ENCODE peak calls at places on chromosome 14, in four cellular contexts. A is OCI-LY7, O is fibroblast of pulmonary artery, C is GM12865. D is an unnamed sample.

GRCh38 chr14:81986005-81986404 is 452.4 kb upstream of the SEL1L start:
- DNase-seq in A (no peak), O (no peak), C (no peak), D (no peak)

GRCh38 chr14:75175677-75176141 is 703 bp downstream of the TMED10 start:
- DNase-seq in A (no peak), O (no peak), C (no peak), D (no peak)

GRCh38 chr14:34014936-34015335 is 64.1 kb upstream of the EGLN3 start:
- DNase-seq in A (no peak), O (no peak), C (no peak), D (no peak)

GRCh38 chr14:63435838-63436237 is 107.3 kb downstream of the PPP2R5E start:
- DNase-seq in A (peak; percentile 54), O (peak; percentile 67), C (peak; percentile 33), D (peak; percentile 88)

GRCh38 chr14:104872469-104873341 is 7.6 kb downstream of the CEP170B start:
- DNase-seq in A (no peak), O (peak; percentile 31), C (no peak), D (peak; percentile 93)

GRCh38 chr14:81771876-81772275 is 238.2 kb upstream of the SEL1L start:
- DNase-seq in A (no peak), O (no peak), C (no peak), D (no peak)

GRCh38 chr14:78075610-78076277 is 94.4 kb upstream of the NRXN3 start:
- DNase-seq in A (no peak), O (no peak), C (no peak), D (no peak)

GRCh38 chr14:99043258-99043615 is 228.8 kb downstream of the BCL11B start:
- DNase-seq in A (no peak), O (no peak), C (no peak), D (no peak)

GRCh38 chr14:89251066-89251465 is 166.0 kb downstream of the FOXN3 start:
- DNase-seq in A (no peak), O (peak; percentile 18), C (no peak), D (no peak)

GRCh38 chr14:102229739-102230092 is 75.2 kb downstream of the MOK start:
- DNase-seq in A (no peak), O (no peak), C (no peak), D (no peak)

GRCh38 chr14:104680056-104680805 is 9.2 kb upstream of the INF2 start:
- DNase-seq in A (no peak), O (peak; percentile 72), C (no peak), D (peak; percentile 79)

GRCh38 chr14:26598672-26599131 is 869 bp upstream of the NOVA1 start:
- DNase-seq in A (no peak), O (peak; percentile 45), C (no peak), D (no peak)

GRCh38 chr14:96297000-96297399 is 41.0 kb downstream of the BDKRB1 start:
- DNase-seq in A (peak; percentile 54), O (peak; percentile 34), C (no peak), D (peak; percentile 32)

GRCh38 chr14:78170203-78170602 is at the start of gene NRXN3:
- DNase-seq in A (no peak), O (no peak), C (no peak), D (no peak)

GRCh38 chr14:71242237-71242748 is 335.0 kb downstream of the PCNX1 start:
- DNase-seq in A (no peak), O (peak; percentile 54), C (no peak), D (peak; percentile 89)

GRCh38 chr14:64970776-64971451 is 1.2 kb downstream of the RAB15 start:
- DNase-seq in A (no peak), O (no peak), C (no peak), D (no peak)
- H3K4me3 ChIP-seq in A (no peak overlapping the region), O (peak overlapping the region; percentile 58), C (no peak overlapping the region), D (peak overlapping the region; percentile 54)

GRCh38 chr14:24439257-24439656 is 3.3 kb downstream of the SDR39U1 start:
- DNase-seq in A (no peak), O (no peak), C (no peak), D (no peak)

GRCh38 chr14:24441485-24441884 is 1.1 kb downstream of the SDR39U1 start:
- DNase-seq in A (no peak), O (no peak), C (no peak), D (no peak)

GRCh38 chr14:24441904-24442239 is 704 bp downstream of the SDR39U1 start:
- DNase-seq in A (no peak), O (no peak), C (no peak), D (peak; percentile 80)

GRCh38 chr14:24439830-24440605 is 2.6 kb downstream of the SDR39U1 start:
- DNase-seq in A (no peak), O (no peak), C (no peak), D (no peak)

DNA sequence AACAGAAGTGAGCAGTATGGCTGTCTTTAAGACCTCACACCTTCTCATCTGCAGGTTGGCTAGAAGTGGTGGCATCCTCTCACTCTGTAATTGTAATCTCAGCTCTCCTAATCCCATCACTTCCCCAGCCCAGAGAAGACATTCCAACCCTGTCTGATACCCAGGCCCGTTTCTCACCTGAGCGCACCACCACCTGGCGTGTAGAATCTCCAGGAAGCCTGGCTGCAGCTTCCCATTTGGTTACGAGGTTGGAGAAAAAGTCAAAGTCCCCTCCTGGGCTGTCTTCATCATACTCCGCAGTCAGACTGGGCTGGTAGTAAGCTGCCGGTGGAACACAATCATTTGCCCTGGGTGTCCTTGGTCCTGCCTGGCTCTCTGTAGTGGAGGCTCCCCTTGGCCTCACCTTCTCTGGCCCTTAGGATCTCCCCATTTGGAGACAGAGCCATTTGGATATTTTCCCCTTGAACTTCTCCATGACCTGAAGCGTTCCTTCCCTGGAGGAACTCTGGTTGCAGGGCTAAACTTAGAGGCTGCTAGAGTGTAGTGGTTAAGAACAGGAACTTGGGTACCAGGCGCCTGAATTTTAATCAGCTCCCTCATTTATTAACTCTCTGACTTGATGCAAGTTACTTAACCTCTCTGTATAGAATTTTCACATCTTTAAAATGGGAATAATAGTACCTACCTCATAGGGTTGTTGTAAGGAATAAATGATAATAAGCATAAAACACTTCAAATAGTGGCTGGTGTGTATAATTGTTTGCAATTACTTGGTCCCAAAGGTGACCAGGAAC is 1.8 kb downstream of the SDR39U1 start:
- DNase-seq in A (no peak), O (no peak), C (no peak), D (no peak)
- H3K4me3 ChIP-seq in A (peak overlapping the region; percentile 83), O (no peak overlapping the region), C (no peak overlapping the region), D (peak overlapping the region; percentile 77)

GRCh38 chr14:90815567-90815816 is 738 bp downstream of the TTC7B start:
- DNase-seq in A (no peak), O (no peak), C (no peak), D (no peak)

GRCh38 chr14:90815817-90816662 is at the start of gene TTC7B:
- DNase-seq in A (peak; percentile 20), O (peak; percentile 44), C (peak; percentile 36), D (no peak)

GRCh38 chr14:90812109-90812508 is 4.1 kb downstream of the TTC7B start:
- DNase-seq in A (no peak), O (no peak), C (no peak), D (no peak)

GRCh38 chr14:90816686-90817436 is 631 bp upstream of the TTC7B start:
- DNase-seq in A (no peak), O (no peak), C (no peak), D (no peak)

GRCh38 chr14:90814806-90815566 is 1.2 kb downstream of the TTC7B start:
- DNase-seq in A (no peak), O (no peak), C (no peak), D (no peak)
- H3K4me3 ChIP-seq in A (no peak overlapping the region), O (peak overlapping the region; percentile 84), C (no peak overlapping the region), D (peak overlapping the region; percentile 83)

DNA sequence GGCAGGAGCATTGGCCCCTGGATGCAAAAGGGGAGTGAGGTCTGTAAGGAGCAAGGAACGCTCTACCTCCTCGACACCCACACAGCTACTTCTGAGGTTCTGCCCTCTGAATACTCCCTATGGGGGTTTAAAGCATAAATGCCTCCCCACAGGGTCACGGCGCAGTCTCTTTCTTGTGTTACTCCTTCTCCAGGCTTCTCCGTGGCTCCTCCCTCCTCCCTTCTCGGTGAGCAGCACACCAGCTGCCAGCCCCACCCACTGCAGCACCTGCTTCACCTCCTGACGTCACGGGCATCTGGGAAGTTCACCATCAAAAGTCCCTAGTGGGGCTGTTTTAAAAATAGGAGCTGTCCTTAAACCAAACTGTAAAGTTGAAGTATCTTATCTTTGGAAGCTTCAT is 67.3 kb downstream of the SPTB start:
- DNase-seq in A (peak; percentile 16), O (no peak), C (peak; percentile 37), D (no peak)
- H3K4me3 ChIP-seq in A (no peak overlapping the region), O (no peak overlapping the region), C (no peak overlapping the region), D (no peak overlapping the region)

DNA sequence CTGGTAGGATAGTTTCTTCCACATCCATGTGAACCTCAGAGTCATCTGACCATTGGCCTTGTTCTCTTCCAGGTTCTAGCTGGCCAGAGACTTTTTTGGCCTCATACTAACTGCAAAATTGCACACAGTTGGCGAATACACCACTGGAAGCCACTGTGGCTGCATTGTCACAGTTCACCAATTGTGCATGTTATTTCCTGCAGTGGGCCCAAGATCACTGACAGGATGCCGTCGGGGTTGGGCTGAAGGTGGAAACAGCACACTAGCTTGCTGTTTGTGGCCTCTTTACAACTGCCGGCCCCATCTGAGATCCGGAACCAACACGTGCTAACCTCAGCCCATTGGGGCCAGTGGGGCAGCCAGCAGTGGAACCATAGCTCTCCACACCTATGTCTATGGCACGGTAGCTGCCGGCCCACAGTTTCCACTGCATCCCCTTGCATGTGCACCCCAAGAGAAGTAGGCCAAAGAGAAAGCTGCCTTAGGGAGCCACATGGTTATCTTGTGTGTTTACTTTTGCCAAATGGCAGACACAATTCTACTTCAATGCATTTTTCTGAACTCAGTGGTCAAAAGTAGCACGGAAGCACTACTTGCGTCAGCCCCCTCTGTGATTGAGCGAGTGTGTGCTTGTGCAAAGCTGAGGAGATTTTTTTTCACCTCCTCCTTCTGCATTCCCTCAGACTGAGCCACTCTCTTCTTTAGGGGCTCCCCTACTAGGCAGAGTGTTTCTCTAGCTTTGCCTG is 464.0 kb downstream of the RAD51B start:
- DNase-seq in A (peak; percentile 96), O (no peak), C (peak; percentile 97), D (peak; percentile 21)
- H3K4me3 ChIP-seq in A (peak overlapping the region; percentile 54), O (no peak overlapping the region), C (peak overlapping the region; percentile 4), D (no peak overlapping the region)